ENCODE peak calls at places on chromosomes 2 and 18, in five cellular contexts. V is kidney epithelial cell, O is A549, T is coronary artery, M is GM23248. B is an unnamed sample.

GRCh38 chr2:222835142-222835822 is 25.6 kb upstream of the ACSL3 start:
- DNase-seq in V (no peak), O (no peak), T (no peak), M (peak), B (no peak)

GRCh38 chr2:28395334-28396061 is 2.8 kb downstream of the FOSL2 start:
- DNase-seq in V (no peak), O (peak), T (peak), M (peak), B (peak)

GRCh38 chr2:30373881-30374302 is 73.2 kb upstream of the LCLAT1 start:
- DNase-seq in V (no peak), O (no peak), T (no peak), M (peak), B (peak)

GRCh38 chr18:8367217-8367988 is 241.8 kb upstream of the RAB12 start:
- DNase-seq in V (peak), O (peak), T (no peak), M (peak), B (no peak)

GRCh38 chr2:162007447-162008040 is 66.5 kb downstream of the DPP4 start:
- DNase-seq in V (no peak), O (no peak), T (no peak), M (peak), B (peak)

GRCh38 chr18:6960656-6961055 is 156.9 kb downstream of the LAMA1 start:
- DNase-seq in V (peak), O (no peak), T (no peak), M (peak), B (peak)

GRCh38 chr18:24490545-24490944 is 30.1 kb downstream of the HRH4 start:
- DNase-seq in V (no peak), O (no peak), T (no peak), M (peak), B (no peak)

GRCh38 chr2:178676046-178676445 is 131.2 kb downstream of the TTN start:
- DNase-seq in V (no peak), O (no peak), T (no peak), M (no peak), B (no peak)

GRCh38 chr2:190879474-190880373 is 897 bp upstream of the GLS start:
- DNase-seq in V (no peak), O (no peak), T (no peak), M (peak), B (no peak)

GRCh38 chr2:80238692-80239469 is 65.7 kb downstream of the LRRTM1 start:
- DNase-seq in V (no peak), O (peak), T (no peak), M (peak), B (peak)

GRCh38 chr2:77566582-77566981 is 44.4 kb upstream of the LRRTM4 start:
- DNase-seq in V (no peak), O (no peak), T (no peak), M (no peak), B (no peak)

GRCh38 chr2:39437522-39438296 is 624 bp upstream of the MAP4K3 start:
- DNase-seq in V (no peak), O (peak), T (peak), M (peak), B (peak)

GRCh38 chr2:150450765-150451164 is 36.7 kb downstream of the RND3 start:
- DNase-seq in V (no peak), O (no peak), T (no peak), M (peak), B (peak)

GRCh38 chr18:80159713-80160636 is 50.9 kb downstream of the ADNP2 start:
- DNase-seq in V (no peak), O (no peak), T (peak), M (peak), B (no peak)

GRCh38 chr2:54666741-54667639 is 56.5 kb upstream of the EML6 start:
- DNase-seq in V (no peak), O (no peak), T (no peak), M (peak), B (peak)

GRCh38 chr18:38493991-38494559 is 928.5 kb upstream of the CELF4 start:
- DNase-seq in V (peak), O (no peak), T (no peak), M (no peak), B (no peak)

GRCh38 chr18:61892683-61893303 is at the start of gene RNF152:
- DNase-seq in V (no peak), O (no peak), T (no peak), M (peak), B (no peak)

GRCh38 chr2:3637692-3638455 is 20.1 kb upstream of the ALLC start:
- DNase-seq in V (no peak), O (no peak), T (peak), M (no peak), B (no peak)

GRCh38 chr2:51813245-51813644 is 781.3 kb upstream of the NRXN1 start:
- DNase-seq in V (no peak), O (peak), T (no peak), M (peak), B (peak)

GRCh38 chr2:241764272-241765241 is 12.1 kb upstream of the GAL3ST2 start:
- DNase-seq in V (no peak), O (no peak), T (peak), M (no peak), B (no peak)

GRCh38 chr18:3340682-3341097 is 78.8 kb downstream of the MYL12B start:
- DNase-seq in V (peak), O (no peak), T (no peak), M (peak), B (peak)

GRCh38 chr2:4528773-4529172 is 825.4 kb downstream of the DCDC2C start:
- DNase-seq in V (no peak), O (no peak), T (no peak), M (no peak), B (no peak)

GRCh38 chr18:61855127-61855991 is 37.4 kb downstream of the RNF152 start:
- DNase-seq in V (no peak), O (no peak), T (no peak), M (no peak), B (no peak)

DNA sequence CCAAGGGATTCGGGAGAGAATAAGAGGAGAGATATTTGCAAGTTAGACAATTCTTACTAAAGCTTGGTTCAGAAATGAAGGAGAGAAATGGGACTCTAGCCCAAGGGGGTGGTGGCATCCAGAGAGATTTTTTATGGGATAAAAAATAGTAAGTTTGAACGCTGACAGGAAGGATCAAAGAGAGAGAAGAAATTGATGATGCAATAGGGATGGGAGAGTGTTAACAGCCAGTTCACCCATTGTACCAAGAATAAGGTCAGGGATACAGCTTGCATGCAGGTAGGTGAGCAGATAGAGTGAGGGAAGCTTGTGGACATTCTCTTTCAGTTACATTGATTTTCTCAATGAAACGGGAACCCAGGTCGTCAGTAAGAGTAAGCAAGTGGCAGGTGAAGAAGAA is 1.2 kb upstream of the ARHGAP25 start:
- DNase-seq in V (no peak), O (no peak), T (no peak), M (no peak), B (no peak)
- H3K4me3 ChIP-seq in V (no peak), O (no peak), T (no peak), M (no peak), B (no peak)

GRCh38 chr2:231223458-231223970 is 25.1 kb downstream of the ARMC9 start:
- DNase-seq in V (no peak), O (no peak), T (no peak), M (no peak), B (no peak)

GRCh38 chr2:231228223-231228622 is 29.8 kb downstream of the ARMC9 start:
- DNase-seq in V (no peak), O (no peak), T (no peak), M (no peak), B (no peak)

GRCh38 chr2:231228974-231229373 is 30.5 kb downstream of the ARMC9 start:
- DNase-seq in V (no peak), O (no peak), T (no peak), M (no peak), B (no peak)

GRCh38 chr2:231223001-231223375 is 24.6 kb downstream of the ARMC9 start:
- DNase-seq in V (no peak), O (no peak), T (no peak), M (no peak), B (no peak)

DNA sequence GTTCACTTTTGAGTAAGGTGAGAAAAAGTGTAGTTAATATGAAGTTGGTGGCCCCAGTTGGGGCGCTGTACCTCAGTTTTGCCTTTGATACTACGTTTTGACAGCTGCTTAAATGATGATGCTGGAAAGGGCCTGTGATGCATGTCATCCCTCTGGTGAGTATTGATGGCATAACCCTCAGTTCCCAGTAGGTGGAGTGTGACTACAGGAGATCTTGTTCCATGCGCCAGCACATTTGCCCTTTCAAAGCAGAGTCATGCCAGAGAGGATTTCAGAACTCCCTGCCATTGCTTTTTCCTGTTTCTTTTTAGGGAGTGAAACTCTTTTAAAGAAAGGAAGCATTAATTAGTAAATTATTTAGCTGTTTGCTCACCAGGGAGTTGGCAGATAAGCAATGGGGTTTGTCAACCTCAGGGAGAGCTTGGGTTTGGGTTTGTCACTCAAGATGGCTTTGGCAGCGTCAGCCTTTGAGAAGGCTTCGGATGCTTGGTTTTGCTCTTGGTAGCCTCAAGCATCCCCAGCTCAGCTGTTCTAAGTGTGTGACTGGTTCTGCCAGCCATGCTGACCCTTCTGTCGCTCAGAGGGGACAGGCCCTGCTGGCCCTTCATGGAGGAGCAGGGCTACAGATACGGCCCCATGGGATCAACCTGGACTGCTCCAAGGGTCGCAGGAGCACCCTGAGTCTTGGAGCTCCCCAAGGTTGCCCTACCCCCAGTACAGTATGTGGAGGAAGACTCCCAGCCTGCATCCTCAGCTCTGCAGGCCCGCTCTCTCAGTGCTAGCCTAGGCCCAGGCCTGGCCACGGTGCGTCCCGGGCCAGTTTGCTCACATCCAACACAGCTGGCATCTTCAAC is 29.1 kb downstream of the ARMC9 start:
- DNase-seq in V (peak), O (peak), T (no peak), M (peak), B (peak)
- H3K4me3 ChIP-seq in V (no peak), O (no peak), T (no peak), M (no peak), B (no peak)

GRCh38 chr18:44712025-44712424 is 31.3 kb downstream of the SETBP1 start:
- DNase-seq in V (no peak), O (no peak), T (no peak), M (no peak), B (no peak)
- H3K4me3 ChIP-seq in V (no peak), O (no peak), T (no peak), M (no peak), B (no peak)

GRCh38 chr2:232522855-232523681 is 2.9 kb downstream of the PRSS56 start:
- DNase-seq in V (no peak), O (peak), T (no peak), M (no peak), B (no peak)
- H3K4me3 ChIP-seq in V (no peak), O (peak), T (peak), M (no peak), B (no peak)